ENCODE peak calls at places on chromosomes 5 and 9, in four cellular contexts. V is T-helper 17 cell, A is progenitor cell of endocrine pancreas, X is NCI-H510A treated with DMSO at 0.1 percent for 48 hours. I is an unnamed sample.

GRCh38 chr9:138074516-138074915 is 196.9 kb downstream of the CACNA1B start:
- DNase-seq in A (no peak), X (no peak), V (no peak), I (no peak)

GRCh38 chr9:126151031-126151670 is 175.5 kb upstream of the MVB12B start:
- DNase-seq in A (peak; percentile 2), V (no peak), X (peak; percentile 91), I (no peak)

GRCh38 chr9:109497193-109498165 is 628 bp downstream of the PTPN3 start:
- DNase-seq in V (no peak), X (peak; percentile 44), A (no peak), I (no peak)

GRCh38 chr5:135019314-135019713 is 14.7 kb downstream of the PITX1 start:
- DNase-seq in A (no peak), V (no peak), X (no peak), I (no peak)

GRCh38 chr5:107670028-107670926 is 460 bp downstream of the EFNA5 start:
- DNase-seq in X (peak; percentile 49), V (no peak), A (peak; percentile 36), I (no peak)

GRCh38 chr9:98333703-98334582 is 78.5 kb upstream of the TBC1D2 start:
- DNase-seq in X (no peak), V (no peak), A (no peak), I (no peak)

GRCh38 chr9:127788337-127789011 is 2.6 kb downstream of the CDK9 start:
- DNase-seq in A (no peak), X (no peak), V (no peak), I (no peak)

GRCh38 chr9:7266911-7267555 is 509.3 kb downstream of the KDM4C start:
- DNase-seq in A (no peak), X (peak; percentile 53), V (no peak), I (no peak)

GRCh38 chr5:115661156-115661555 is 35.3 kb upstream of the TMED7 start:
- DNase-seq in X (no peak), V (no peak), A (no peak), I (no peak)

GRCh38 chr5:55763736-55764420 is 26.0 kb downstream of the DDX4 start:
- DNase-seq in V (no peak), X (no peak), A (no peak), I (no peak)

GRCh38 chr9:76729980-76730737 is 34.1 kb upstream of the PCA3 start:
- DNase-seq in V (no peak), A (no peak), X (peak; percentile 81), I (peak; percentile 0)

GRCh38 chr5:88049156-88049555 is 219.5 kb downstream of the TMEM161B start:
- DNase-seq in X (no peak), A (no peak), V (no peak), I (no peak)

GRCh38 chr9:1738511-1739100 is 276.5 kb upstream of the SMARCA2 start:
- DNase-seq in X (no peak), A (no peak), V (no peak), I (no peak)

GRCh38 chr9:19517202-19517942 is 108.6 kb downstream of the ACER2 start:
- DNase-seq in A (no peak), V (no peak), X (no peak), I (no peak)

GRCh38 chr9:11992866-11993265 is 700.3 kb upstream of the TYRP1 start:
- DNase-seq in A (no peak), X (no peak), V (no peak), I (no peak)

GRCh38 chr9:378263-378662 is 163.6 kb downstream of the DOCK8 start:
- DNase-seq in V (no peak), A (no peak), X (no peak), I (no peak)

GRCh38 chr9:133780962-133781827 is 43.0 kb upstream of the SARDH start:
- DNase-seq in V (no peak), A (no peak), X (no peak), I (no peak)

GRCh38 chr9:89605181-89606048 is 603 bp downstream of the GADD45G start:
- DNase-seq in A (peak; percentile 27), X (no peak), V (peak; percentile 42), I (peak; percentile 38)

GRCh38 chr9:73583590-73583989 is 431.9 kb downstream of the ANXA1 start:
- DNase-seq in V (no peak), X (no peak), A (no peak), I (no peak)

GRCh38 chr5:133428072-133428660 is 184.2 kb downstream of the FSTL4 start:
- DNase-seq in V (no peak), X (no peak), A (no peak), I (no peak)

GRCh38 chr5:134554319-134555222 is 29.1 kb downstream of the JADE2 start:
- DNase-seq in A (no peak), X (peak; percentile 68), V (peak; percentile 62), I (no peak)

GRCh38 chr9:124863371-124863831 is 1.5 kb downstream of the ARPC5L start:
- DNase-seq in X (peak; percentile 49), V (no peak), A (no peak), I (no peak)

GRCh38 chr9:126217121-126217520 is 109.5 kb upstream of the MVB12B start:
- DNase-seq in X (no peak), V (no peak), A (no peak), I (no peak)

GRCh38 chr5:147464211-147464610 is 45.7 kb downstream of the DPYSL3 start:
- DNase-seq in V (no peak), X (peak; percentile 41), A (no peak), I (no peak)

GRCh38 chr9:108836771-108837170 is 19.0 kb downstream of the ACTL7B start:
- DNase-seq in V (no peak), X (no peak), A (no peak), I (no peak)

GRCh38 chr9:76459691-76460635 is 981 bp downstream of the GCNT1 start:
- DNase-seq in X (peak; percentile 74), A (peak; percentile 23), V (no peak), I (peak; percentile 20)

GRCh38 chr5:9398227-9398626 is 147.6 kb downstream of the SEMA5A start:
- DNase-seq in X (no peak), V (no peak), A (no peak), I (no peak)

GRCh38 chr9:89350988-89351557 is 32.8 kb downstream of the SECISBP2 start:
- DNase-seq in X (peak; percentile 31), A (no peak), V (no peak), I (no peak)

GRCh38 chr9:115004535-115004934 is 74.1 kb upstream of the TNFSF8 start:
- DNase-seq in V (no peak), X (no peak), A (no peak), I (no peak)

GRCh38 chr5:39257554-39257953 is 38.2 kb upstream of the FYB1 start:
- DNase-seq in V (no peak), X (no peak), A (no peak), I (no peak)

GRCh38 chr5:169814522-169814921 is 165.8 kb downstream of the INSYN2B start:
- DNase-seq in X (no peak), V (no peak), A (no peak), I (no peak)

GRCh38 chr9:127754761-127755557 is 19.9 kb upstream of the TOR2A start:
- DNase-seq in V (no peak), X (peak; percentile 32), A (no peak), I (no peak)

GRCh38 chr5:133744030-133744645 is 131.8 kb upstream of the FSTL4 start:
- DNase-seq in A (no peak), V (no peak), X (no peak), I (no peak)

GRCh38 chr5:181261320-181262085 is 560 bp upstream of the TRIM52 start:
- DNase-seq in V (peak; percentile 74), A (peak; percentile 43), X (no peak), I (peak; percentile 78)

GRCh38 chr5:1568201-1568979 is 44.6 kb upstream of the LPCAT1 start:
- DNase-seq in V (no peak), A (no peak), X (peak; percentile 39), I (peak; percentile 57)

GRCh38 chr9:32524558-32525461 is 1.2 kb downstream of the RIGI start:
- DNase-seq in A (no peak), X (peak; percentile 51), V (no peak), I (peak; percentile 44)